ENCODE peak calls at places on chromosomes 4 and X, in six cellular contexts. S is H1, Y is HCT116, F is K562, V is HepG2, W is GM12878. C is an unnamed sample.

GRCh38 chrX:106948641-106949040 is 28.4 kb downstream of the CLDN2 start:
- DNase-seq in S (no peak), F (no peak), V (no peak), Y (no peak), W (no peak), C (no peak)

GRCh38 chr4:6473264-6474052 is 1.0 kb upstream of the PPP2R2C start:
- DNase-seq in Y (no peak), F (no peak), W (no peak), S (peak), V (no peak), C (no peak)

GRCh38 chr4:125434136-125434535 is 119.4 kb downstream of the FAT4 start:
- DNase-seq in W (no peak), S (no peak), Y (no peak), V (no peak), F (no peak), C (no peak)

GRCh38 chr4:129233691-129234090 is 137.7 kb downstream of the C4orf33 start:
- DNase-seq in V (no peak), W (no peak), F (no peak), S (no peak), Y (no peak), C (no peak)

GRCh38 chrX:44080083-44080482 is 106.9 kb upstream of the NDP start:
- DNase-seq in W (no peak), Y (no peak), S (no peak), V (no peak), F (no peak), C (no peak)

GRCh38 chr4:37825943-37826281 is 574 bp upstream of the PGM2 start:
- DNase-seq in F (peak), S (peak), Y (no peak), W (no peak), V (no peak), C (no peak)

GRCh38 chr4:41203169-41203568 is 11.2 kb downstream of the APBB2 start:
- DNase-seq in W (no peak), S (no peak), Y (no peak), V (no peak), F (no peak), C (no peak)

GRCh38 chrX:141314441-141314840 is 72.1 kb upstream of the SPANXC start:
- DNase-seq in F (no peak), V (no peak), Y (no peak), W (no peak), S (no peak), C (no peak)

GRCh38 chrX:41441934-41442823 is 5.0 kb upstream of the NYX start:
- DNase-seq in S (peak), V (peak), F (peak), W (peak), Y (peak), C (peak)

GRCh38 chr4:2253160-2254084 is 8.5 kb downstream of the MXD4 start:
- DNase-seq in Y (no peak), W (no peak), F (no peak), V (no peak), S (no peak), C (peak)

GRCh38 chr4:127188847-127189246 is 443.9 kb upstream of the INTU start:
- DNase-seq in W (no peak), F (no peak), S (no peak), V (no peak), Y (peak), C (no peak)
- TF ChIP-seq ATF3 in W (no peak), F (no peak), S (no peak), V (no peak), Y (no peak), C (no peak)

DNA sequence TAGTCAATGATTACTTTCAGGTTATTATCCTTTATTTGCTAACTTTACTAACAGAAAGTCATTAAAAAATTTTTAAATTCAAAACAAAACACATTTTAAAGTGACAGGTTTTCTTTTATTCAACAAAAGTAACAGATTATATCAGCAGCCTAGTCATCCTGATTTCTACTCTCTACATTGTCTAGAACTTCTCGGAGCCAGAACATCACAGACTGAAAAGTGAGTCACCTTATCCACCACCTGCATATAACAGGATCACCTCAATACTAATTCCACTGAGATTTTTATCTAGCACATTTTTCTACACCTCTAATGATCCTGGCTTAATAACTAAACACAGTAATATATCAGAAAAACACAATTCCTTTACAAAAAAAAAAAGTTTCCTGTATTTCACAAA is 47.9 kb upstream of the SMARCAD1 start:
- DNase-seq in W (no peak), F (no peak), Y (no peak), S (no peak), V (no peak), C (no peak)
- TF ChIP-seq ATF3 in W (no peak), F (no peak), Y (no peak), S (no peak), V (no peak), C (no peak)

DNA sequence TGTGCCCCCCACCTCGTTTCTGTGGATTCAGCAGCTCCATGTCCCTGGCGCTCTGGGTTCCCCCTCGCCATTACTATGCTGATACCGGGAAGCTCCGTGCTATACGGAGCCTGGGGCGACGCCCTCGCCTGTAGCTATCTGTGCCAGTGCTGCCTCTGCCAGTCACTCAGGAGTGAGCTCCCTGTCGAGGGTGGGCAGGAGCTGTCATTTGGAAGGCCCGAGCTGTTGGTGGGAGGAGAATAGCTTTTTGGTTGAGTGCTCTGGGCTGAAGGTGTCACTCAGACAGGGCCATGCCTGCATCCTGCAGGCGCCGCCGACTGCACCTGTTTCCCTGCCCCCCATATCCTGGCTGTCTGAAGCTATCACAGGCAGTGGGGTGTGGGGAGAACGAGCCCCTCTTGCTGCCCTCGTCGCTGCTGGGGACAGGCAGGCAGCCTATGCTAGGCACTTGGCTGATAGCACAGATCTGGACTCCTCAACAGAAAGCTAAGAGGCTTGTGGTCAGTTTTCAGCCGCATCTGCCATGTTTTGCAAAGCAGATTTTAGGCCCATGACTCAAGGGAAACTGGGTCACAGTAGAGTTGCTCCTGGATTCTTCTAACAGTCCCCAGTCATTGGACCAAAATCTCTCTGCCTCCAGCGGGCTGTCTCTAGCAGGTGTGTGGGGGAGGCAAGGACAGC is 31.8 kb downstream of the CPLX1 start:
- DNase-seq in F (no peak), W (no peak), V (no peak), S (no peak), Y (no peak), C (no peak)
- TF ChIP-seq ATF3 in F (no peak), W (no peak), V (no peak), S (no peak), Y (no peak), C (no peak)

DNA sequence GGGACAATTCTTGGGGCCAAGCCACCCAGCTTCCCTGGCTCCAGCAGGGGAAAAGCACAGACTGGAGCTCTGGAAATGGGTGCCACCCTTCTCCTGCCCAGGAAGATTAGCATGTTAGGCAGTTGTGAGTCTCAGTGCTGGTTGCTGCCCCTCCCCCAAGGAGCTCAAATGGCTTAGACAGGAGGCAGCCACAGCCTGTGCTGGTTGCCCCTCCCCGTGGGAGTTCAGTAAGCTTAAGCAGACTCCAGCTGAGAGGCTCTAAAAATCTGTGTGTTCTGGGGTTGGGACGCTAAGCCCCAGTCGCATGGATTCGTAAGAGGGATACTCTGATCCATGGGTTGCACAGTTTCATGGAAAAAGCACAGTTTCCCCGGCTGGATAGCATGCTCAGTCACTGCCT is 92.7 kb upstream of the NDST3 start:
- DNase-seq in W (no peak), V (no peak), S (no peak), F (no peak), Y (no peak), C (peak)
- TF ChIP-seq ATF3 in W (no peak), V (no peak), S (no peak), F (no peak), Y (no peak), C (no peak)

DNA sequence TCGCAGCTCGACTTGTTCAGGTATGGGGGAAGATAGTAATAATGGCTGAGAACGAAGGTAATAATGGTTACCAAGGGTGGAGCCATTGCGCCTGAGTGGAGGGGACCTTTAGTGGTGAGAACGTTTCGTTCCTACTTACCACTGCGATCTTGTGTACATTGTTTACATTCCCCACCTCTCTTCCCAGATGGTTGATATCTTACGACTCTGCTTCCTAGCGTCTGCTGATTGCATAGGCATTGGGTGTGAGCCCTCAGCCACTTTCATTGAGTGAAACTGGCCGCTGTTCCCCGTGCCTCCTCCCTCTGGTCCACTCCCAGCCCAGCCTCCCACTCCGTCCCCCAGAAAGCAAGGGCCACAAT is 850 bp downstream of the IGBP1 start:
- DNase-seq in S (no peak), V (peak), F (peak), Y (no peak), W (no peak), C (no peak)
- TF ChIP-seq ATF3 in S (no peak), V (no peak), F (no peak), Y (no peak), W (no peak), C (no peak)

GRCh38 chr4:114137984-114138383 is 158.5 kb upstream of the ARSJ start:
- DNase-seq in V (no peak), F (no peak), S (no peak), W (no peak), Y (no peak), C (no peak)
- TF ChIP-seq ATF3 in V (no peak), F (no peak), S (no peak), W (no peak), Y (no peak), C (no peak)